ENCODE peak calls at places on chromosomes 7 and 10, in six cellular contexts. One of them, this sample, is unnamed.

GRCh38 chr7:107063245-107064120 is 19.0 kb downstream of the PRKAR2B start:
- DNase-seq in tibial artery: no peak
- DNase-seq in IMR-90: no peak
- DNase-seq in fibroblast of lung: no peak
- DNase-seq in CD8-positive, alpha-beta memory T cell: no peak
- DNase-seq in testis: no peak
- DNase-seq in this sample: no peak

GRCh38 chr10:15813415-15813814 is 46.9 kb downstream of the MINDY3 start:
- DNase-seq in IMR-90: peak; percentile 41
- DNase-seq in testis: no peak
- DNase-seq in CD8-positive, alpha-beta memory T cell: no peak
- DNase-seq in fibroblast of lung: peak; percentile 15
- DNase-seq in tibial artery: no peak
- DNase-seq in this sample: no peak

GRCh38 chr10:28744021-28744420 is 66.7 kb downstream of the BAMBI start:
- DNase-seq in CD8-positive, alpha-beta memory T cell: no peak
- DNase-seq in testis: no peak
- DNase-seq in tibial artery: no peak
- DNase-seq in fibroblast of lung: no peak
- DNase-seq in IMR-90: no peak
- DNase-seq in this sample: no peak

GRCh38 chr10:119663866-119664698 is 12.9 kb downstream of the BAG3 start:
- DNase-seq in IMR-90: no peak
- DNase-seq in CD8-positive, alpha-beta memory T cell: peak; percentile 34
- DNase-seq in tibial artery: no peak
- DNase-seq in fibroblast of lung: no peak
- DNase-seq in testis: no peak
- DNase-seq in this sample: no peak

GRCh38 chr7:45715471-45716352 is 141.5 kb downstream of the ADCY1 start:
- DNase-seq in fibroblast of lung: no peak
- DNase-seq in IMR-90: no peak
- DNase-seq in CD8-positive, alpha-beta memory T cell: no peak
- DNase-seq in testis: no peak
- DNase-seq in tibial artery: no peak
- DNase-seq in this sample: no peak

GRCh38 chr10:89471110-89471814 is 56.9 kb downstream of the IFIT5 start:
- DNase-seq in IMR-90: peak; percentile 54
- DNase-seq in testis: no peak
- DNase-seq in tibial artery: no peak
- DNase-seq in CD8-positive, alpha-beta memory T cell: no peak
- DNase-seq in fibroblast of lung: peak; percentile 83
- DNase-seq in this sample: no peak

GRCh38 chr7:4641667-4642467 is 40.2 kb upstream of the FOXK1 start:
- DNase-seq in IMR-90: peak; percentile 89
- DNase-seq in tibial artery: peak; percentile 91
- DNase-seq in fibroblast of lung: peak; percentile 96
- DNase-seq in testis: peak; percentile 93
- DNase-seq in CD8-positive, alpha-beta memory T cell: peak; percentile 93
- DNase-seq in this sample: peak; percentile 54

GRCh38 chr10:71752391-71753090 is 20.8 kb downstream of the VSIR start:
- DNase-seq in fibroblast of lung: no peak
- DNase-seq in IMR-90: peak; percentile 24
- DNase-seq in tibial artery: no peak
- DNase-seq in testis: no peak
- DNase-seq in CD8-positive, alpha-beta memory T cell: no peak
- DNase-seq in this sample: no peak

GRCh38 chr10:59896186-59896585 is 10.2 kb downstream of the CCDC6 start:
- DNase-seq in IMR-90: no peak
- DNase-seq in CD8-positive, alpha-beta memory T cell: no peak
- DNase-seq in testis: no peak
- DNase-seq in tibial artery: peak; percentile 45
- DNase-seq in fibroblast of lung: no peak
- DNase-seq in this sample: no peak

GRCh38 chr7:1546909-1547776 is 8.9 kb downstream of the TMEM184A start:
- DNase-seq in CD8-positive, alpha-beta memory T cell: no peak
- DNase-seq in IMR-90: no peak
- DNase-seq in tibial artery: no peak
- DNase-seq in testis: no peak
- DNase-seq in fibroblast of lung: no peak
- DNase-seq in this sample: no peak

GRCh38 chr7:1546274-1546908 is 9.6 kb downstream of the TMEM184A start:
- DNase-seq in CD8-positive, alpha-beta memory T cell: no peak
- DNase-seq in tibial artery: no peak
- DNase-seq in fibroblast of lung: no peak
- DNase-seq in testis: no peak
- DNase-seq in IMR-90: no peak
- DNase-seq in this sample: no peak

GRCh38 chr7:1544178-1544895 is 11.7 kb downstream of the TMEM184A start:
- DNase-seq in IMR-90: no peak
- DNase-seq in tibial artery: no peak
- DNase-seq in fibroblast of lung: no peak
- DNase-seq in testis: no peak
- DNase-seq in CD8-positive, alpha-beta memory T cell: no peak
- DNase-seq in this sample: no peak

GRCh38 chr7:1544896-1545416 is 11.0 kb downstream of the TMEM184A start:
- DNase-seq in CD8-positive, alpha-beta memory T cell: no peak
- DNase-seq in fibroblast of lung: no peak
- DNase-seq in tibial artery: no peak
- DNase-seq in IMR-90: no peak
- DNase-seq in testis: no peak
- DNase-seq in this sample: no peak

GRCh38 chr7:1545417-1546246 is 10.4 kb downstream of the TMEM184A start:
- DNase-seq in IMR-90: no peak
- DNase-seq in fibroblast of lung: no peak
- DNase-seq in testis: no peak
- DNase-seq in tibial artery: no peak
- DNase-seq in CD8-positive, alpha-beta memory T cell: no peak
- DNase-seq in this sample: no peak
- H3K4me3 ChIP-seq in IMR-90: no peak overlapping the region
- H3K4me3 ChIP-seq in fibroblast of lung: no peak overlapping the region
- H3K4me3 ChIP-seq in testis: no peak overlapping the region
- H3K4me3 ChIP-seq in tibial artery: no peak overlapping the region
- H3K4me3 ChIP-seq in CD8-positive, alpha-beta memory T cell: no peak overlapping the region
- H3K4me3 ChIP-seq in this sample: no peak overlapping the region

DNA sequence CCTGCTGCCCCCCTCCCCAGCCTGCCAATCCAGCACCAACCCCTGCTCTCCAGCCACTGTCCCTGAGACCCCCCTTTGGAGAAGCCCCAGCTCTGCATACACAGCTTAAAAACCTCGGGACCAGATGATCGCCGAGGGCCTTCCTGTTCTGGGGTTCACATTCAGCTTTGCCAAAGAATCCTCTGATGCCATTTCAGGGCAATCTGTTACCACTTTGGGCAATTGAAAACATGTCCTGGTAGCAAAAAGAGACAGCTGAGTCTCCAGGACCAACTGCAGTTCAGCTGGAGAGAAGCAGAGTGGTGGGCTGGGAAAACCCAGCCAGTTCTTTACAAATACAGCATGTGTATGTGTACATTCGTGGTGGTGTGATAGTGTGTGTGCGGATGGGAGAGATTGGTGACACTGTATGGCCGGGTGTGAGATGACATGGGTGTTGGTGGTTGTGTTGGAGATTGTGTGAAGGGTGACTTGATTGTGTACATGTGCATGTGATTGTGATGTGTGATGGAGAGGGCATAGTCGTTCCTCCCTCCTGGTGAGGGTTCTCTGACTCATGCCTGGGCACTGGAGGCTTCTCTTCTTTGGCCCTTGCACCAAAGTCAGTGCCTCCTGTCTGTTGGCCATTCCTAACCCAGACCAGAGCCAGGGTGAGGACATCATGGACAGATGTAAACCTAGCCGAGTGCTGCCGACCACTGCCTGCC is 48.5 kb upstream of the AQP1 start:
- DNase-seq in IMR-90: no peak
- DNase-seq in fibroblast of lung: peak; percentile 14
- DNase-seq in tibial artery: no peak
- DNase-seq in CD8-positive, alpha-beta memory T cell: no peak
- DNase-seq in testis: no peak
- DNase-seq in this sample: no peak
- H3K4me3 ChIP-seq in IMR-90: no peak overlapping the region
- H3K4me3 ChIP-seq in fibroblast of lung: no peak overlapping the region
- H3K4me3 ChIP-seq in tibial artery: no peak overlapping the region
- H3K4me3 ChIP-seq in CD8-positive, alpha-beta memory T cell: no peak overlapping the region
- H3K4me3 ChIP-seq in testis: no peak overlapping the region
- H3K4me3 ChIP-seq in this sample: no peak overlapping the region

DNA sequence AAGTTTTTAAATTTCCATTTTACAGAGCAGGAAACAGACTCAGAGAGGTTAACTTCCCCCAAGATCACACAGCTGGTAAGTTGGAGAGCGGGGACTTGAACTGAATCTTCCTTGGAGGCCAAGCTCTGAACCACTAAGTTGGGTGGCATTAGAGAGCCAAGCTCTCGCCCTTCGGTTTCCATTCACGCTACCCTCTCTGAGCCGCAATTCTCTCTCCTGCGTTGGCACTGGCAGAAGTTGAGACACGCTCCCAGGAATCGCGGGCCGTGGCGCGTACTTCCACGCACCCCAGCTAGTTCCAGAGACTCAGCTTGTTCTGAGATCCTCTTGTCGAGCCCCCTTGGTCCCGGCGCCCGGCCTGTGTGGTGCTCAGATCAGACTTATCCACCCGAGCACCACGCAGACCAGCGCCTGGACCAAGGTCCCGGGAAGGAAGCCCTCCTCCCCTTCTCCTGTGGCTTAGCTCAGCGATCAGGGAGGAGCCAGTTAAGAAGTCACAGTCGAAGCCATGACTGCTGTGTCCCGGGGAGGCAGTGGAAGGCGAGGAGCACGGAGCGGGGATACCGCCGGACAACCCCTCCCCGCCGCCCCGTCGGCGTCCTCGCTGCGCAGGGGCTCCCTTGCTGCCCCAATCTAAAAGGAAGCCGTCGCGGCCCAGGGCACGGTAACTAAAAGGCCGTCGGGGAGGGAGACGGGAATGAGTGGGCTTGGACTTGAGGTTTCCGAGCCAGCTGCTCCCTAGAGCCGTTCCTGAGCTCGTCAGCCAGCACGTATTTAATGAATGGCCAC is 29.5 kb upstream of the VAX1 start:
- DNase-seq in IMR-90: no peak
- DNase-seq in CD8-positive, alpha-beta memory T cell: no peak
- DNase-seq in tibial artery: no peak
- DNase-seq in fibroblast of lung: no peak
- DNase-seq in testis: no peak
- DNase-seq in this sample: no peak
- H3K4me3 ChIP-seq in IMR-90: no peak overlapping the region
- H3K4me3 ChIP-seq in CD8-positive, alpha-beta memory T cell: peak overlapping the region; percentile 28
- H3K4me3 ChIP-seq in tibial artery: peak overlapping the region; percentile 1
- H3K4me3 ChIP-seq in fibroblast of lung: no peak overlapping the region
- H3K4me3 ChIP-seq in testis: peak overlapping the region; percentile 56
- H3K4me3 ChIP-seq in this sample: no peak overlapping the region

GRCh38 chr7:146655928-146656797 is 539.6 kb downstream of the CNTNAP2 start:
- DNase-seq in IMR-90: no peak
- DNase-seq in testis: no peak
- DNase-seq in tibial artery: no peak
- DNase-seq in CD8-positive, alpha-beta memory T cell: no peak
- DNase-seq in fibroblast of lung: peak; percentile 2
- DNase-seq in this sample: no peak
- H3K4me3 ChIP-seq in IMR-90: no peak overlapping the region
- H3K4me3 ChIP-seq in testis: no peak overlapping the region
- H3K4me3 ChIP-seq in tibial artery: no peak overlapping the region
- H3K4me3 ChIP-seq in CD8-positive, alpha-beta memory T cell: no peak overlapping the region
- H3K4me3 ChIP-seq in fibroblast of lung: no peak overlapping the region
- H3K4me3 ChIP-seq in this sample: no peak overlapping the region

GRCh38 chr7:105019269-105019668 is 5.3 kb downstream of the KMT2E start:
- DNase-seq in CD8-positive, alpha-beta memory T cell: no peak
- DNase-seq in IMR-90: no peak
- DNase-seq in fibroblast of lung: no peak
- DNase-seq in tibial artery: no peak
- DNase-seq in testis: no peak
- DNase-seq in this sample: no peak
- H3K4me3 ChIP-seq in CD8-positive, alpha-beta memory T cell: no peak overlapping the region
- H3K4me3 ChIP-seq in IMR-90: no peak overlapping the region
- H3K4me3 ChIP-seq in fibroblast of lung: no peak overlapping the region
- H3K4me3 ChIP-seq in tibial artery: no peak overlapping the region
- H3K4me3 ChIP-seq in testis: no peak overlapping the region
- H3K4me3 ChIP-seq in this sample: no peak overlapping the region

This sample was measured in skeletal muscle cell.